ENCODE peak calls at places on chromosomes 3 and 15, in seven cellular contexts. Q is tibial artery, K is HFFc6, R is T-helper 9 cell, B is ELR, U is SK-N-SH, X is HFF-Myc. O is an unnamed sample.

GRCh38 chr15:85324202-85324601 is 56.2 kb upstream of the AKAP13 start:
- DNase-seq in B (no peak), K (no peak), U (no peak), R (no peak), X (no peak), Q (no peak), O (no peak)

GRCh38 chr3:75042941-75043340 is 428.5 kb upstream of the CNTN3 start:
- DNase-seq in B (no peak), Q (no peak), X (no peak), U (no peak), R (no peak), K (no peak), O (no peak)

GRCh38 chr3:6168242-6168641 is 692.7 kb upstream of the GRM7 start:
- DNase-seq in X (no peak), U (no peak), R (no peak), Q (no peak), B (no peak), K (no peak), O (no peak)

GRCh38 chr15:28933710-28934445 is 48.1 kb downstream of the APBA2 start:
- DNase-seq in B (no peak), K (no peak), U (no peak), X (no peak), R (no peak), Q (peak), O (peak)

GRCh38 chr3:195173696-195174095 is 97.3 kb downstream of the XXYLT1 start:
- DNase-seq in B (no peak), K (no peak), R (no peak), Q (no peak), X (no peak), U (no peak), O (no peak)

GRCh38 chr3:113623324-113623723 is 73.1 kb downstream of the USF3 start:
- DNase-seq in B (no peak), X (no peak), K (no peak), R (no peak), U (no peak), Q (no peak), O (no peak)

GRCh38 chr3:169365993-169366915 is 297.3 kb downstream of the MECOM start:
- DNase-seq in B (no peak), U (no peak), K (no peak), Q (no peak), R (no peak), X (no peak), O (no peak)

GRCh38 chr3:122310361-122310760 is 14.7 kb upstream of the CSTA start:
- DNase-seq in R (no peak), X (no peak), K (no peak), B (no peak), U (no peak), Q (no peak), O (no peak)

GRCh38 chr15:42100021-42100800 is 5.8 kb upstream of the PLA2G4D start:
- DNase-seq in X (no peak), R (no peak), Q (no peak), B (peak), U (no peak), K (no peak), O (no peak)

GRCh38 chr15:75928680-75929608 is 25.3 kb downstream of the FBXO22 start:
- DNase-seq in R (no peak), B (peak), X (no peak), U (peak), Q (no peak), K (no peak), O (no peak)

GRCh38 chr15:41629883-41630282 is 30.3 kb upstream of the MGA start:
- DNase-seq in Q (no peak), U (no peak), K (no peak), B (no peak), R (no peak), X (no peak), O (no peak)

GRCh38 chr3:187456268-187456667 is 88.1 kb downstream of the RTP4 start:
- DNase-seq in X (no peak), U (no peak), B (no peak), Q (peak), R (no peak), K (no peak), O (no peak)

GRCh38 chr3:188259191-188259590 is 105.2 kb downstream of the LPP start:
- DNase-seq in X (no peak), Q (no peak), U (no peak), R (no peak), B (no peak), K (no peak), O (no peak)

GRCh38 chr3:187943677-187944390 is 198.6 kb upstream of the BCL6 start:
- DNase-seq in U (no peak), K (no peak), B (no peak), R (no peak), Q (no peak), X (no peak), O (no peak)

GRCh38 chr3:49723301-49723630 is 485 bp downstream of the GMPPB start:
- DNase-seq in X (no peak), B (peak), U (peak), R (peak), Q (peak), K (peak), O (peak)

GRCh38 chr15:69623521-69624513 is 171.2 kb downstream of the RPLP1 start:
- DNase-seq in R (no peak), U (no peak), K (no peak), X (no peak), Q (no peak), B (no peak), O (no peak)

GRCh38 chr15:68492855-68493254 is 60.9 kb upstream of the ITGA11 start:
- DNase-seq in B (peak), U (no peak), K (peak), R (no peak), X (no peak), Q (peak), O (no peak)

GRCh38 chr3:30750967-30751366 is 143.5 kb downstream of the GADL1 start:
- DNase-seq in Q (no peak), B (peak), R (no peak), K (no peak), U (no peak), X (no peak), O (no peak)

GRCh38 chr15:78077053-78077859 is at the start of gene TBC1D2B:
- DNase-seq in K (no peak), X (no peak), Q (peak), R (peak), U (peak), B (peak), O (peak)

GRCh38 chr3:98657429-98657828 is 64.0 kb upstream of the CPOX start:
- DNase-seq in B (peak), U (peak), Q (no peak), R (peak), K (no peak), X (no peak), O (no peak)

GRCh38 chr15:60682115-60682514 is 203.2 kb upstream of the ICE2 start:
- DNase-seq in U (no peak), R (no peak), K (peak), B (peak), X (no peak), Q (no peak), O (no peak)

GRCh38 chr3:148992027-148992634 is 791 bp downstream of the GYG1 start:
- DNase-seq in Q (peak), X (no peak), B (peak), U (no peak), K (peak), R (peak), O (peak)

GRCh38 chr3:169846458-169847193 is 23.1 kb downstream of the LRRC31 start:
- DNase-seq in B (peak), U (no peak), R (no peak), X (peak), Q (no peak), K (peak), O (no peak)

GRCh38 chr3:165181556-165181955 is 14.6 kb downstream of the SLITRK3 start:
- DNase-seq in R (no peak), X (no peak), U (no peak), K (no peak), Q (no peak), B (peak), O (no peak)

GRCh38 chr3:124985358-124985757 is 50.8 kb upstream of the MUC13 start:
- DNase-seq in U (no peak), B (peak), R (no peak), Q (no peak), K (peak), X (peak), O (no peak)

GRCh38 chr3:155026999-155027591 is 53.0 kb upstream of the MME start:
- DNase-seq in Q (no peak), B (no peak), X (no peak), K (peak), R (no peak), U (no peak), O (no peak)

GRCh38 chr3:140499114-140499757 is 178.6 kb upstream of the TRIM42 start:
- DNase-seq in R (no peak), K (no peak), U (peak), B (peak), X (no peak), Q (no peak), O (no peak)

GRCh38 chr3:184588776-184589175 is 27.2 kb downstream of the EPHB3 start:
- DNase-seq in R (no peak), U (no peak), B (no peak), Q (no peak), K (no peak), X (no peak), O (no peak)

GRCh38 chr3:72031581-72031980 is 246.6 kb upstream of the PROK2 start:
- DNase-seq in R (no peak), X (no peak), Q (no peak), B (peak), U (no peak), K (peak), O (no peak)

GRCh38 chr15:78810003-78810376 is 1.3 kb downstream of the ADAMTS7 start:
- DNase-seq in U (no peak), Q (no peak), R (no peak), B (no peak), X (no peak), K (no peak), O (no peak)

GRCh38 chr3:38226273-38226672 is 39.3 kb upstream of the SLC22A13 start:
- DNase-seq in K (peak), B (peak), X (no peak), Q (no peak), U (no peak), R (no peak), O (no peak)

GRCh38 chr15:85964471-85964870 is 115.2 kb upstream of the AGBL1 start:
- DNase-seq in K (no peak), U (no peak), B (no peak), R (no peak), Q (no peak), X (no peak), O (no peak)

GRCh38 chr3:14397531-14397930 is 4.9 kb upstream of the SLC6A6 start:
- DNase-seq in B (no peak), X (no peak), U (no peak), R (no peak), K (no peak), Q (no peak), O (no peak)

O was measured in cardiac septum.